ENCODE peak calls at places on chromosomes 4 and X, in ten cellular contexts. T, N, Q, J, M, H, Y, I, C and U are unnamed samples.

GRCh38 chr4:102623622-102624021 is 122.5 kb downstream of the NFKB1 start:
- DNase-seq in C (no peak), I (peak; percentile 33), N (no peak), H (no peak), Q (peak; percentile 30), M (no peak), Y (peak; percentile 77), J (no peak), T (no peak), U (peak; percentile 28)

GRCh38 chr4:1130318-1131186 is 17.2 kb upstream of the RNF212 start:
- DNase-seq in Y (peak; percentile 56), N (peak; percentile 72), Q (peak; percentile 88), H (peak; percentile 95), T (peak; percentile 44), I (peak; percentile 83), M (peak; percentile 70), J (no peak), C (no peak), U (peak; percentile 57)

GRCh38 chrX:40005290-40006011 is 92.3 kb downstream of the BCOR start:
- DNase-seq in C (no peak), Q (no peak), H (no peak), M (no peak), J (no peak), T (no peak), Y (no peak), I (no peak), N (no peak), U (no peak)

GRCh38 chrX:141642979-141643378 is 53.5 kb downstream of the SPANXA2 start:
- DNase-seq in C (no peak), M (no peak), H (no peak), Y (no peak), N (no peak), T (no peak), Q (no peak), J (no peak), I (no peak), U (no peak)

GRCh38 chrX:40108084-40108958 is 10.6 kb upstream of the BCOR start:
- DNase-seq in Y (peak; percentile 74), C (no peak), N (peak; percentile 68), M (peak; percentile 62), T (no peak), H (no peak), J (no peak), I (no peak), Q (peak; percentile 75), U (no peak)

GRCh38 chrX:66698273-66699204 is 59.7 kb upstream of the EDA2R start:
- DNase-seq in T (no peak), H (no peak), C (no peak), M (no peak), Q (no peak), N (no peak), I (no peak), Y (no peak), J (no peak), U (no peak)

GRCh38 chr4:675036-675804 is 878 bp downstream of the MYL5 start:
- DNase-seq in J (no peak), I (no peak), Y (no peak), T (no peak), M (peak; percentile 21), Q (no peak), N (no peak), H (no peak), C (no peak), U (no peak)

GRCh38 chr4:133775881-133776280 is 425.7 kb downstream of the PABPC4L start:
- DNase-seq in J (no peak), Y (no peak), H (no peak), T (no peak), Q (no peak), C (no peak), M (no peak), N (no peak), I (no peak), U (no peak)

GRCh38 chrX:118066867-118067515 is 49.6 kb downstream of the KLHL13 start:
- DNase-seq in I (no peak), Y (no peak), H (no peak), T (no peak), Q (no peak), M (no peak), J (no peak), C (no peak), N (no peak), U (no peak)

GRCh38 chr4:121764702-121765367 is at the start of gene SMIM43:
- DNase-seq in C (no peak), J (no peak), Q (peak; percentile 13), M (no peak), H (no peak), N (no peak), I (no peak), T (no peak), Y (no peak), U (no peak)

GRCh38 chr4:158766419-158767044 is 2.3 kb upstream of the FNIP2 start:
- DNase-seq in M (no peak), N (no peak), Q (no peak), H (no peak), Y (no peak), I (no peak), T (no peak), C (no peak), J (no peak), U (no peak)

GRCh38 chrX:107674480-107675364 is 46.4 kb downstream of the PRPS1 start:
- DNase-seq in H (peak; percentile 94), T (peak; percentile 81), C (no peak), I (peak; percentile 35), N (peak; percentile 58), J (peak; percentile 93), Y (no peak), Q (no peak), M (peak; percentile 69), U (no peak)

GRCh38 chr4:76696109-76696508 is 201.8 kb downstream of the SOWAHB start:
- DNase-seq in C (no peak), J (no peak), M (no peak), N (no peak), Q (no peak), T (no peak), I (no peak), H (no peak), Y (peak; percentile 28), U (no peak)

GRCh38 chrX:145484740-145485139 is 237.4 kb downstream of the SPANXN1 start:
- DNase-seq in Q (no peak), T (no peak), I (no peak), J (no peak), C (no peak), M (no peak), Y (no peak), N (no peak), H (no peak), U (no peak)

GRCh38 chrX:69546417-69546816 is 42.3 kb downstream of the NALF2 start:
- DNase-seq in C (no peak), T (no peak), N (no peak), Q (no peak), M (no peak), J (no peak), Y (peak; percentile 23), I (no peak), H (no peak), U (no peak)

DNA sequence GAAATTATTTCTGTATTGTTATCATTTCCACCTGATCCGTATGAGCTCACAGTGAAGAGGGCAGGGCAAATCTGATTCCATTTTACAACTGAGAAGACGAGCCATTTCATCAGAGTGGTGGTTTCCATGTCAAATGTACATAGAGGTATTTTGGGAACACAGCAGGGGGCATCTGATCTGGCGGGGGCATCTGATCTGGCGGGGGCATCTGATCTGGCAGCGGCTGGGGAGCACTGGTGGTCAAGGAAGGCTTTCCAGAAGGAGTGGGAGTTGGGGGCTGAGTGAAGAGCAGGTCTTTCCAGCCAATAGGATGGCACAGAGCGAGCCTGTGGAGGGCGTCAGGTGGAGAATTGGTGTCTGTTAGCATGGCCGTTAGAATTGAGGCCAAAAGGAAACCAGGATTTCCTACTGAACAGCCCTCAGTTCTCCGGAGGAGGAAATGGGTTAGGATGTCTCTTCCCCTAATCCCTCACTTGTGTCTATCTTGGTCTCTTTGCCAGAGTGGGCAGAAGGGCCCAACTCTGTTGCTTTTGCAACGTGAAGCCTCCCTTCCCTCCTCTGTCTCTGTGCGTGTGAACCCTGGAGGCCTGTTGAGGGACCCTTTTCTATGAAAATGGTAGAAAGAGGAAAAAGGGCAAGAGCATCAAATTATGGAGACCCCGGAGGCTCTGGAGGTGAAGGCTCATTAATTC is 41.3 kb downstream of the RHOH start:
- DNase-seq in M (no peak), J (no peak), Y (no peak), T (no peak), Q (no peak), I (peak; percentile 56), N (no peak), H (no peak), C (no peak), U (no peak)
- TF ChIP-seq POLR2A in M (no peak), J (no peak), Y (no peak), T (no peak), Q (no peak), I (no peak), N (no peak), H (no peak), C (no peak), U (no peak)

DNA sequence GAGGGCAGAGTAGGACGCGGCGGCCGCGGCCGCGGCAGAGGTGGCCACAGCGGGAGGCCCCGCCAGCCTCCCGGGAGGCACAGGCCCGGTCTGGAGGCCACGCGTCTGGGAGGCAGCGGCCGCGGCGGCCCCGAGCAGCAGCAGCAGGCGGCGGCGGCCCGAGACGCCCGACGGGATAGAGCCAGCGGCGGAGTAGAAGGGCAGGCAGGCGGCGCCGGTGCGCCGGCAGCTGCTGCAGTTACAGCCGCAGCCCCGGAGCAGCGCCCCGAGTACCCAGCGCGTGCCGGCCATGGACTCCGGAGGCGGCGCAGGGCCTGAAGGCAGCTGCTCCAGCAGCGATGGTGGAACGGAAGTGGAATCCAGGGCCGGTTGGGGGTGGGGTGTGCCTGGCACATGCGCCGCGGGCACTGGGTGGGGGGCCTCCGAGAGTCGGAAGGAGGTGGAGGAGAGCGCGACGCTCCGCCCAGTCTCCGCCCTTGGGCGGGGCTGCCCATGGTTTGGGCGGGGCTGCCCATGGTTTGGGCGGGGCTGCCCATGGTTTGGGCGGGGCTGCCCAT is at the start of gene GRSF1:
- DNase-seq in Q (peak; percentile 91), N (peak; percentile 94), M (peak; percentile 96), Y (peak; percentile 79), H (peak; percentile 97), J (peak; percentile 96), I (peak; percentile 94), T (peak; percentile 84), C (peak; percentile 87), U (peak; percentile 82)
- TF ChIP-seq POLR2AphosphoS5 in Q (peak; percentile 76), N (peak; percentile 84), M (peak; percentile 87), Y (peak; percentile 89), H (peak; percentile 84), J (peak; percentile 36), I (peak; percentile 78), T (no peak), C (peak; percentile 84), U (peak; percentile 94)

DNA sequence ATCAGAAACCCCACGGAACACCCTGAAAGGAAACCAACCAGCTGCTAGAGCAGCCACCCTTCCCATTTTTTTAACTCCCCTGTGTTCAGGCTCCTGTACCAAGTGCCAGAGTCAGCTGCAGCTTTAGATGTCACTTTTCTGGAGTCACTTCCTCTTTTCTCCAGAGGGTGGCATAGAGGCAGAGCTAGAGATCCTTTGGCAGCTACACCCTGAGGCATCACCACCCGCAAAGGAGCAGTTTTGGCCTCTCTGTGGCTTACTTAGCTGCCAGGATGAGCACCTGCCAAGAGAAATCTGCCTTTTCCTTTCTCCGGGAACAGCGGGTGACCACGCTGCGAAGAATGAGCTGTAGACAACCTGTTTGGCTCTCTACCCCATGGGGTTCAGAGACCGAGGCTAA is 58.0 kb upstream of the CHRDL1 start:
- DNase-seq in H (no peak), T (peak; percentile 61), C (no peak), Y (no peak), Q (no peak), N (no peak), M (no peak), I (peak; percentile 6), J (no peak), U (no peak)
- TF ChIP-seq CTCF in H (no peak), T (peak; percentile 46), C (peak; percentile 5), Y (peak; percentile 32), Q (no peak), N (peak; percentile 17), M (peak; percentile 21), I (peak; percentile 8), J (peak; percentile 9), U (peak; percentile 4)

GRCh38 chrX:153926863-153927685 is 1.0 kb upstream of the ARHGAP4 start:
- DNase-seq in Y (peak; percentile 72), J (no peak), N (peak; percentile 57), C (no peak), T (peak; percentile 37), I (peak; percentile 64), H (no peak), M (peak; percentile 77), Q (peak; percentile 71), U (no peak)
- TF ChIP-seq POLR2A in Y (no peak), J (no peak), N (no peak), C (no peak), T (no peak), I (peak; percentile 35), H (no peak), M (no peak), Q (no peak), U (no peak)